ENCODE peak calls at places on chromosomes 4 and X, in five cellular contexts. T is pancreas, X is adipocyte, G is brain pericyte, C is ascending aorta. Q is an unnamed sample.

GRCh38 chrX:153750126-153750774 is 13.8 kb upstream of the PLXNB3 start:
- DNase-seq in G (no peak), C (no peak), X (no peak), T (no peak), Q (no peak)

GRCh38 chrX:38929966-38930421 is 128.7 kb downstream of the MID1IP1 start:
- DNase-seq in X (peak), T (no peak), G (no peak), C (peak), Q (peak)

GRCh38 chrX:87374324-87374723 is 143.3 kb upstream of the KLHL4 start:
- DNase-seq in G (no peak), X (no peak), T (no peak), C (no peak), Q (no peak)

GRCh38 chr4:164221631-164222030 is 532.3 kb upstream of the SMIM31 start:
- DNase-seq in T (no peak), G (no peak), X (no peak), C (no peak), Q (no peak)

GRCh38 chr4:90254357-90254756 is 127.2 kb downstream of the CCSER1 start:
- DNase-seq in G (no peak), C (no peak), X (no peak), T (no peak), Q (no peak)

GRCh38 chrX:10173331-10173900 is 16.6 kb downstream of the CLCN4 start:
- DNase-seq in G (peak), C (no peak), T (no peak), X (peak), Q (no peak)

GRCh38 chr4:187171731-187172339 is 448.2 kb upstream of the FAT1 start:
- DNase-seq in T (no peak), X (peak), C (no peak), G (no peak), Q (no peak)

GRCh38 chrX:19303216-19303880 is 40.4 kb upstream of the PDHA1 start:
- DNase-seq in G (no peak), C (no peak), T (no peak), X (peak), Q (peak)

Q was measured in EH.